ENCODE peak calls at places on chromosomes 2 and 18, in six cellular contexts. C is AG04450, X is cardiac fibroblast, F is kidney, D is colonic mucosa, Q is thyroid gland. J is an unnamed sample.

GRCh38 chr18:23283933-23284430 is 148.7 kb downstream of the CABLES1 start:
- DNase-seq in C (no peak), X (peak), F (no peak), D (no peak), Q (no peak), J (no peak)

GRCh38 chr18:4842287-4842686 is 354.8 kb downstream of the AKAIN1 start:
- DNase-seq in C (no peak), X (no peak), F (no peak), D (no peak), Q (no peak), J (no peak)

GRCh38 chr2:88180594-88181240 is 10.6 kb downstream of the THNSL2 start:
- DNase-seq in C (no peak), X (peak), F (no peak), D (no peak), Q (no peak), J (no peak)

GRCh38 chr18:55998071-55998522 is 410.1 kb upstream of the TCF4 start:
- DNase-seq in C (no peak), X (peak), F (no peak), D (no peak), Q (peak), J (no peak)

GRCh38 chr18:48580066-48580465 is 41.2 kb downstream of the CTIF start:
- DNase-seq in C (no peak), X (no peak), F (peak), D (no peak), Q (no peak), J (no peak)

GRCh38 chr18:45441110-45441842 is 174.0 kb upstream of the SLC14A2 start:
- DNase-seq in C (no peak), X (peak), F (no peak), D (no peak), Q (no peak), J (no peak)

GRCh38 chr18:22165049-22165602 is 4.3 kb upstream of the GATA6 start:
- DNase-seq in C (no peak), X (peak), F (no peak), D (no peak), Q (no peak), J (peak)

GRCh38 chr18:62107881-62108280 is 79.0 kb downstream of the PIGN start:
- DNase-seq in C (no peak), X (peak), F (no peak), D (no peak), Q (no peak), J (no peak)

GRCh38 chr2:138486347-138487198 is 15.0 kb upstream of the SPOPL start:
- DNase-seq in C (no peak), X (peak), F (no peak), D (no peak), Q (no peak), J (no peak)
- TF ChIP-seq CTCF in C (no peak), X (no peak), F (no peak), D (no peak), Q (no peak), J (no peak)

GRCh38 chr2:105653313-105653712 is 91.4 kb upstream of the NCK2 start:
- DNase-seq in C (no peak), X (no peak), F (no peak), D (no peak), Q (no peak), J (no peak)
- TF ChIP-seq CTCF in C (no peak), X (no peak), F (no peak), D (no peak), Q (no peak), J (no peak)

GRCh38 chr2:48790407-48791170 is 35.1 kb upstream of the LHCGR start:
- DNase-seq in C (no peak), X (no peak), F (no peak), D (no peak), Q (no peak), J (no peak)
- TF ChIP-seq CTCF in C (no peak), X (no peak), F (no peak), D (no peak), Q (no peak), J (no peak)

GRCh38 chr2:8303322-8303832 is 378.5 kb upstream of the ID2 start:
- DNase-seq in C (no peak), X (no peak), F (peak), D (peak), Q (peak), J (no peak)
- TF ChIP-seq CTCF in C (no peak), X (no peak), F (no peak), D (no peak), Q (no peak), J (no peak)

GRCh38 chr2:111624401-111625156 is 259.4 kb downstream of the ANAPC1 start:
- DNase-seq in C (peak), X (peak), F (no peak), D (no peak), Q (no peak), J (no peak)
- TF ChIP-seq CTCF in C (no peak), X (no peak), F (no peak), D (no peak), Q (no peak), J (no peak)

J was measured in endothelial cell.